ENCODE peak calls at places on chromosomes 13 and 19, in eight cellular contexts. One of them, this sample, is unnamed.

GRCh38 chr19:10727599-10728250 is 9.8 kb downstream of the DNM2 start:
- DNase-seq in neural crest cell: no peak
- DNase-seq in spleen: no peak
- DNase-seq in astrocyte of the cerebellum: no peak
- DNase-seq in endodermal cell: no peak
- DNase-seq in endothelial cell of umbilical vein: no peak
- DNase-seq in ovary: no peak
- DNase-seq in breast epithelium: no peak
- DNase-seq in this sample: no peak

GRCh38 chr13:48626726-48627451 is 26.8 kb upstream of the CYSLTR2 start:
- DNase-seq in ovary: no peak
- DNase-seq in astrocyte of the cerebellum: no peak
- DNase-seq in neural crest cell: no peak
- DNase-seq in spleen: no peak
- DNase-seq in breast epithelium: no peak
- DNase-seq in endothelial cell of umbilical vein: peak; percentile 49
- DNase-seq in endodermal cell: no peak
- DNase-seq in this sample: no peak

GRCh38 chr19:2602391-2603181 is 99.9 kb downstream of the GNG7 start:
- DNase-seq in endothelial cell of umbilical vein: peak; percentile 37
- DNase-seq in ovary: peak; percentile 84
- DNase-seq in endodermal cell: peak; percentile 92
- DNase-seq in breast epithelium: peak; percentile 85
- DNase-seq in neural crest cell: no peak
- DNase-seq in spleen: peak; percentile 76
- DNase-seq in astrocyte of the cerebellum: peak; percentile 94
- DNase-seq in this sample: peak; percentile 92

GRCh38 chr13:26681036-26681435 is 79.5 kb downstream of the GPR12 start:
- DNase-seq in endodermal cell: no peak
- DNase-seq in astrocyte of the cerebellum: no peak
- DNase-seq in spleen: no peak
- DNase-seq in neural crest cell: no peak
- DNase-seq in endothelial cell of umbilical vein: no peak
- DNase-seq in breast epithelium: no peak
- DNase-seq in ovary: no peak
- DNase-seq in this sample: no peak

GRCh38 chr13:63690672-63691071 is 2275.0 kb upstream of the PCDH20 start:
- DNase-seq in endodermal cell: no peak
- DNase-seq in breast epithelium: no peak
- DNase-seq in neural crest cell: no peak
- DNase-seq in spleen: no peak
- DNase-seq in astrocyte of the cerebellum: no peak
- DNase-seq in ovary: no peak
- DNase-seq in endothelial cell of umbilical vein: no peak
- DNase-seq in this sample: no peak

GRCh38 chr13:100870898-100871297 is 196.3 kb upstream of the TMTC4 start:
- DNase-seq in spleen: no peak
- DNase-seq in endodermal cell: no peak
- DNase-seq in neural crest cell: no peak
- DNase-seq in breast epithelium: no peak
- DNase-seq in astrocyte of the cerebellum: no peak
- DNase-seq in ovary: no peak
- DNase-seq in endothelial cell of umbilical vein: no peak
- DNase-seq in this sample: no peak

GRCh38 chr19:6528544-6529121 is 2.2 kb upstream of the TNFSF9 start:
- DNase-seq in endodermal cell: peak; percentile 71
- DNase-seq in ovary: no peak
- DNase-seq in spleen: peak; percentile 77
- DNase-seq in astrocyte of the cerebellum: no peak
- DNase-seq in endothelial cell of umbilical vein: no peak
- DNase-seq in breast epithelium: no peak
- DNase-seq in neural crest cell: no peak
- DNase-seq in this sample: no peak

GRCh38 chr13:78241278-78241919 is 322.8 kb upstream of the EDNRB start:
- DNase-seq in neural crest cell: peak; percentile 62
- DNase-seq in spleen: no peak
- DNase-seq in ovary: no peak
- DNase-seq in endothelial cell of umbilical vein: peak; percentile 53
- DNase-seq in astrocyte of the cerebellum: no peak
- DNase-seq in breast epithelium: no peak
- DNase-seq in endodermal cell: peak; percentile 85
- DNase-seq in this sample: peak; percentile 16

GRCh38 chr19:5395541-5395940 is 54.9 kb upstream of the PTPRS start:
- DNase-seq in astrocyte of the cerebellum: no peak
- DNase-seq in ovary: no peak
- DNase-seq in endodermal cell: no peak
- DNase-seq in spleen: no peak
- DNase-seq in neural crest cell: no peak
- DNase-seq in breast epithelium: no peak
- DNase-seq in endothelial cell of umbilical vein: no peak
- DNase-seq in this sample: no peak

GRCh38 chr13:97122381-97122996 is 99.6 kb upstream of the MBNL2 start:
- DNase-seq in neural crest cell: no peak
- DNase-seq in astrocyte of the cerebellum: peak; percentile 22
- DNase-seq in ovary: no peak
- DNase-seq in endodermal cell: no peak
- DNase-seq in spleen: no peak
- DNase-seq in breast epithelium: no peak
- DNase-seq in endothelial cell of umbilical vein: peak; percentile 72
- DNase-seq in this sample: peak; percentile 78

GRCh38 chr19:7393459-7393858 is 44.7 kb downstream of the ARHGEF18 start:
- DNase-seq in spleen: no peak
- DNase-seq in astrocyte of the cerebellum: no peak
- DNase-seq in neural crest cell: no peak
- DNase-seq in endothelial cell of umbilical vein: no peak
- DNase-seq in endodermal cell: no peak
- DNase-seq in breast epithelium: no peak
- DNase-seq in ovary: no peak
- DNase-seq in this sample: no peak

GRCh38 chr19:5738423-5738822 is 18.0 kb downstream of the CATSPERD start:
- DNase-seq in breast epithelium: no peak
- DNase-seq in spleen: no peak
- DNase-seq in ovary: no peak
- DNase-seq in endodermal cell: no peak
- DNase-seq in neural crest cell: no peak
- DNase-seq in endothelial cell of umbilical vein: no peak
- DNase-seq in astrocyte of the cerebellum: no peak
- DNase-seq in this sample: peak; percentile 6

GRCh38 chr13:52599037-52599852 is 43.0 kb upstream of the HNRNPA1L2 start:
- DNase-seq in astrocyte of the cerebellum: peak; percentile 18
- DNase-seq in ovary: no peak
- DNase-seq in neural crest cell: no peak
- DNase-seq in endodermal cell: no peak
- DNase-seq in endothelial cell of umbilical vein: peak; percentile 92
- DNase-seq in spleen: no peak
- DNase-seq in breast epithelium: no peak
- DNase-seq in this sample: peak; percentile 41

GRCh38 chr13:63110431-63110830 is 1694.8 kb upstream of the PCDH20 start:
- DNase-seq in endodermal cell: no peak
- DNase-seq in spleen: no peak
- DNase-seq in neural crest cell: no peak
- DNase-seq in astrocyte of the cerebellum: no peak
- DNase-seq in breast epithelium: no peak
- DNase-seq in ovary: no peak
- DNase-seq in endothelial cell of umbilical vein: no peak
- DNase-seq in this sample: no peak

GRCh38 chr19:58277748-58278147 is 1.0 kb upstream of the ZNF8 start:
- DNase-seq in endodermal cell: no peak
- DNase-seq in spleen: no peak
- DNase-seq in neural crest cell: no peak
- DNase-seq in endothelial cell of umbilical vein: no peak
- DNase-seq in ovary: no peak
- DNase-seq in astrocyte of the cerebellum: no peak
- DNase-seq in breast epithelium: no peak
- DNase-seq in this sample: no peak

GRCh38 chr19:16200038-16200775 is 2.5 kb downstream of the AP1M1 start:
- DNase-seq in ovary: no peak
- DNase-seq in astrocyte of the cerebellum: no peak
- DNase-seq in neural crest cell: no peak
- DNase-seq in breast epithelium: no peak
- DNase-seq in endothelial cell of umbilical vein: no peak
- DNase-seq in spleen: no peak
- DNase-seq in endodermal cell: no peak
- DNase-seq in this sample: no peak

GRCh38 chr13:60267498-60268202 is 103.9 kb upstream of the DIAPH3 start:
- DNase-seq in endodermal cell: peak; percentile 89
- DNase-seq in breast epithelium: no peak
- DNase-seq in ovary: no peak
- DNase-seq in spleen: no peak
- DNase-seq in neural crest cell: no peak
- DNase-seq in endothelial cell of umbilical vein: peak; percentile 2
- DNase-seq in astrocyte of the cerebellum: no peak
- DNase-seq in this sample: no peak
- TF ChIP-seq CTCF in endodermal cell: no peak
- TF ChIP-seq CTCF in breast epithelium: no peak
- TF ChIP-seq CTCF in ovary: no peak
- TF ChIP-seq CTCF in spleen: no peak
- TF ChIP-seq CTCF in neural crest cell: no peak
- TF ChIP-seq CTCF in endothelial cell of umbilical vein: no peak
- TF ChIP-seq CTCF in astrocyte of the cerebellum: no peak
- TF ChIP-seq CTCF in this sample: no peak

DNA sequence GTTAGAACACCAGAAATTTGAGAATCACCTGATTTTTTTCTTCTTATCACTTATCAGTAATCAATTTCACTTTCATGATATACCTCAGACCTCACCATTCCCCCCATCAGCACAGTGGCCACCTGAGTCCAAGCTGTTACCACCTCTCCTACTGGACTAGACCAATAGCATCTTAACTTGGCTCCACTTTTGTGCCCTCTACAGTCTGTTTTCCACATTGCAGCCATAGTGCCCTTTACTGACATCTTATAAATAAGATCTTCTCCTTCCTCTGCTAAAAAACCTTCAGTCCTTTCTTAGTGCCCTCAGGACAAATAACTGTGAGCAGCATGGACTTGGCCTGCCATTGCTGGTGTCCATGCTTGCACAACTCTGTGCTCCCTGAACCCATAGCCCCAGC is 380.7 kb downstream of the LMO7 start:
- DNase-seq in breast epithelium: no peak
- DNase-seq in neural crest cell: no peak
- DNase-seq in spleen: no peak
- DNase-seq in ovary: no peak
- DNase-seq in endothelial cell of umbilical vein: peak; percentile 52
- DNase-seq in astrocyte of the cerebellum: no peak
- DNase-seq in endodermal cell: peak; percentile 87
- DNase-seq in this sample: no peak
- TF ChIP-seq CTCF in breast epithelium: no peak
- TF ChIP-seq CTCF in neural crest cell: peak; percentile 55
- TF ChIP-seq CTCF in spleen: no peak
- TF ChIP-seq CTCF in ovary: no peak
- TF ChIP-seq CTCF in endothelial cell of umbilical vein: peak; percentile 53
- TF ChIP-seq CTCF in astrocyte of the cerebellum: peak; percentile 43
- TF ChIP-seq CTCF in endodermal cell: peak; percentile 81
- TF ChIP-seq CTCF in this sample: peak; percentile 73

DNA sequence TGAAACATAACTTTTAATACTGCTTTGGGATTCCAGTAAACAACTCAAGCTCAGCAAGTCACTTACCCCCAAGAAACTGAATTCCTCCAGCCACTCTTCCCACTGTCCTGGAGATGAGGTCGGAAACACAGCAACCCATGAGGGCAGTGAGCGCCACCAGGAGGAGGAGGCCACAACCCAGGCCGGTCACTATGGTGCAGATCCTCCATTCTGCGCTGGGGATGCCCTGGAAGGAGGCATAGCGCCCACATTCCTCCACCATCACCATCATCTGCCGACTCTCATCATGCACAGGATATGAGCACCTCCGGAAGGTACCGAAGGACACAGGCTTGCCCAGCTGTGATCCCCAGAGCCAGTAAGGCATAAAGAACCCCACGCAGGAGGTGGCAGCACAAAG is 2.2 kb downstream of the LHFPL6 start:
- DNase-seq in breast epithelium: no peak
- DNase-seq in neural crest cell: peak; percentile 23
- DNase-seq in astrocyte of the cerebellum: no peak
- DNase-seq in spleen: no peak
- DNase-seq in endodermal cell: peak; percentile 86
- DNase-seq in ovary: no peak
- DNase-seq in endothelial cell of umbilical vein: no peak
- DNase-seq in this sample: no peak
- TF ChIP-seq CTCF in breast epithelium: no peak
- TF ChIP-seq CTCF in neural crest cell: peak; percentile 26
- TF ChIP-seq CTCF in astrocyte of the cerebellum: no peak
- TF ChIP-seq CTCF in spleen: no peak
- TF ChIP-seq CTCF in endodermal cell: peak; percentile 71
- TF ChIP-seq CTCF in ovary: no peak
- TF ChIP-seq CTCF in endothelial cell of umbilical vein: no peak
- TF ChIP-seq CTCF in this sample: peak; percentile 20

DNA sequence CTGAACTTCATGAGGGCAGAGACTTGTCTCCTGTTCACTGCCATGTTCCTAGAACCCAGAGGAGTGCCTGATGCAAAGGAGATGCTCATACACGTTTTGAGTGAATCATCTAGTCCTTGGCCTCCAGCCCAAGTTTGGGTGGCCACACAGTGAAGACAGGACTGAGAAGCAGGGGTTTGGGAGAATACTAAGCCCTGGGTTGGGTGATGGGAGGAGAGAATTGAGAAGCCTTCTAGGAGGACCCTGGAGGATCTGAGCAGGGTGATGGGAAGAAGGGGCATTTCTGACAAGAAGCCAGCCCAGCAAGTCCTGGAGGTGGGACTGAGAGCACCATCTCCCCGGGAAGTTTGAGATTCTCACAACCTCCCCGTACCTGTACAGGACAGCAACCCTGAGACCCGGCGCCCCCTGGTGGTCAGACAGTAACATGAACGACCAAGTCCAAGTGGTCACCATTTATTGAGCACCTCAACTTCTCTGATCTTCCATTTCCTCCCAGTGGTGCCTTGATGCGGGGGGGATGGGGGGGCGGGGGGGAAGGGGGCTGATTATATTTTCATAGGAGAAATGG is 11.0 kb downstream of the CTU1 start:
- DNase-seq in astrocyte of the cerebellum: peak; percentile 4
- DNase-seq in breast epithelium: peak; percentile 80
- DNase-seq in ovary: peak; percentile 67
- DNase-seq in spleen: peak; percentile 92
- DNase-seq in endodermal cell: peak; percentile 90
- DNase-seq in endothelial cell of umbilical vein: peak; percentile 27
- DNase-seq in neural crest cell: peak; percentile 60
- DNase-seq in this sample: peak; percentile 47
- TF ChIP-seq CTCF in astrocyte of the cerebellum: peak; percentile 69
- TF ChIP-seq CTCF in breast epithelium: peak; percentile 33
- TF ChIP-seq CTCF in ovary: peak; percentile 9
- TF ChIP-seq CTCF in spleen: peak; percentile 31
- TF ChIP-seq CTCF in endodermal cell: peak; percentile 78
- TF ChIP-seq CTCF in endothelial cell of umbilical vein: peak; percentile 69
- TF ChIP-seq CTCF in neural crest cell: peak; percentile 69
- TF ChIP-seq CTCF in this sample: peak; percentile 81

GRCh38 chr19:39252458-39252857 is 3.8 kb upstream of the IFNL4 start:
- DNase-seq in astrocyte of the cerebellum: no peak
- DNase-seq in neural crest cell: no peak
- DNase-seq in endothelial cell of umbilical vein: no peak
- DNase-seq in breast epithelium: no peak
- DNase-seq in spleen: no peak
- DNase-seq in ovary: no peak
- DNase-seq in endodermal cell: no peak
- DNase-seq in this sample: no peak
- TF ChIP-seq CTCF in astrocyte of the cerebellum: no peak
- TF ChIP-seq CTCF in neural crest cell: no peak
- TF ChIP-seq CTCF in endothelial cell of umbilical vein: no peak
- TF ChIP-seq CTCF in breast epithelium: no peak
- TF ChIP-seq CTCF in spleen: no peak
- TF ChIP-seq CTCF in ovary: no peak
- TF ChIP-seq CTCF in endodermal cell: no peak
- TF ChIP-seq CTCF in this sample: no peak

This sample was measured in HFFc6.